ENCODE peak calls at places on chromosomes 3 and 15, in five cellular contexts. F is PC-9, I is heart left ventricle, C is hepatocyte, O is fibroblast of lung. A is an unnamed sample.

GRCh38 chr3:45907769-45908705 is 21.7 kb downstream of the CCR9 start:
- DNase-seq in I (no peak), C (peak), O (peak), F (no peak), A (no peak)

GRCh38 chr15:39951561-39951960 is 17.6 kb downstream of the EIF2AK4 start:
- DNase-seq in O (no peak), F (no peak), I (no peak), C (no peak), A (no peak)

GRCh38 chr3:158725348-158725966 is 6.8 kb downstream of the RARRES1 start:
- DNase-seq in F (peak), I (no peak), O (peak), C (peak), A (no peak)

GRCh38 chr3:41997702-41998551 is 36.0 kb upstream of the ULK4 start:
- DNase-seq in O (no peak), C (no peak), F (no peak), I (no peak), A (no peak)

GRCh38 chr15:40082195-40082868 is 26.3 kb downstream of the BMF start:
- DNase-seq in O (no peak), I (no peak), F (no peak), C (no peak), A (no peak)

GRCh38 chr3:4417449-4417848 is 49.6 kb downstream of the SUMF1 start:
- DNase-seq in I (no peak), C (no peak), F (no peak), O (peak), A (no peak)

GRCh38 chr3:86229086-86229774 is 761.7 kb downstream of the VGLL3 start:
- DNase-seq in O (no peak), C (no peak), F (no peak), I (no peak), A (no peak)

GRCh38 chr15:75456710-75457109 is 5.2 kb upstream of the SIN3A start:
- DNase-seq in F (no peak), O (peak), I (no peak), C (no peak), A (no peak)

GRCh38 chr15:77181305-77182074 is 110.6 kb upstream of the TSPAN3 start:
- DNase-seq in I (no peak), C (no peak), F (no peak), O (no peak), A (no peak)

GRCh38 chr3:99475229-99475628 is 163.2 kb upstream of the COL8A1 start:
- DNase-seq in O (no peak), I (no peak), F (no peak), C (no peak), A (no peak)

GRCh38 chr15:29437888-29438713 is 168.5 kb upstream of the NSMCE3 start:
- DNase-seq in C (no peak), O (no peak), I (no peak), F (no peak), A (peak)

GRCh38 chr3:25069970-25070369 is 358.1 kb upstream of the RARB start:
- DNase-seq in C (no peak), I (no peak), O (no peak), F (no peak), A (no peak)

GRCh38 chr3:186052096-186052495 is 56.8 kb downstream of the ETV5 start:
- DNase-seq in O (no peak), I (no peak), C (no peak), F (no peak), A (no peak)

GRCh38 chr3:186058225-186058624 is 50.7 kb downstream of the ETV5 start:
- DNase-seq in F (no peak), C (no peak), I (no peak), O (no peak), A (no peak)

GRCh38 chr3:186057594-186057993 is 51.3 kb downstream of the ETV5 start:
- DNase-seq in C (peak), F (no peak), I (no peak), O (peak), A (no peak)

GRCh38 chr3:186053954-186054353 is 54.9 kb downstream of the ETV5 start:
- DNase-seq in C (no peak), O (peak), F (no peak), I (no peak), A (no peak)

DNA sequence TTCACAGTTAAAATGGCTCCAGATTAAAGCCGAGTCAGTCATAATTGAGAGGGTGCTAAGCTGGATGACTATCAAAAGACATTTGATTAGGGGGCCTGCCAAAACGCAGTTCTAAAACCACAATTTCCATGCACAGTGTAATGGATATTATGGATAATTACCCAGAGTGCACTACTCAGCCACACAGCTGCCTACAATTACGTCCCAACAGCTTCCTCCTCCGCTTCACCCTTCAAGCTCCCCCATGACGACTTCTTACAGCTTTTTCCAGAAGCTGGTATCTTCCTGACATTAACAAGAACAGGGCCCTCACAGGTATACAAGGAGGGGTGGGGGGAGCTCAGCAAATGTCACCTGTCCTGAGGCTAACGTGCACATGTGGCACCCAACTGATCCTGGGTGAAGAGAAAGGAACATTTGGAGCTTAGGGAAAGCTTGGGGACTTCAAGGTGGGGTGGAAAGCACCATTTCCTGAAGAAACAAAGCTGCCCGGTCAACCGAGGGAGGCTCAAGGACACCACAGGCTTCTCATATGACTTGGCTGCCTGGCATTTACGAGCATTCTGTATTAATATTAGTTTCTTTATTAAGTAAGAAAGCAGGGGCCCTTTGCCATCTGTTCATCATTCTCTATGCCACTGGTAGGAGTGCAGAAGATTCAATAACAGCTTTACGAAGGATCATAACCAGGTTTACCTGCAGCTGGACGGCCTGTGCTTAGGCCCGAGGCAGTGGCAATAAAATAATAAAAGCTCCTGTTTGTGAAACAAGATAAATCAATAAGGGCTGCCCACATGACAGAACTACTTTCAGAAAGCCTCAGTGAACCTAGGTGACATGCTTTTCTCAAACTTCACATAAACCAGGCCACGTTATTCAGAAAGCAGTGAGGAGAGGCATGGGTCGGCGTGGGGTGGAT is 54.1 kb downstream of the ETV5 start:
- DNase-seq in I (no peak), O (no peak), C (no peak), F (no peak), A (no peak)
- H3K4me3 ChIP-seq in I (no peak), O (no peak), C (no peak), F (no peak), A (no peak)

DNA sequence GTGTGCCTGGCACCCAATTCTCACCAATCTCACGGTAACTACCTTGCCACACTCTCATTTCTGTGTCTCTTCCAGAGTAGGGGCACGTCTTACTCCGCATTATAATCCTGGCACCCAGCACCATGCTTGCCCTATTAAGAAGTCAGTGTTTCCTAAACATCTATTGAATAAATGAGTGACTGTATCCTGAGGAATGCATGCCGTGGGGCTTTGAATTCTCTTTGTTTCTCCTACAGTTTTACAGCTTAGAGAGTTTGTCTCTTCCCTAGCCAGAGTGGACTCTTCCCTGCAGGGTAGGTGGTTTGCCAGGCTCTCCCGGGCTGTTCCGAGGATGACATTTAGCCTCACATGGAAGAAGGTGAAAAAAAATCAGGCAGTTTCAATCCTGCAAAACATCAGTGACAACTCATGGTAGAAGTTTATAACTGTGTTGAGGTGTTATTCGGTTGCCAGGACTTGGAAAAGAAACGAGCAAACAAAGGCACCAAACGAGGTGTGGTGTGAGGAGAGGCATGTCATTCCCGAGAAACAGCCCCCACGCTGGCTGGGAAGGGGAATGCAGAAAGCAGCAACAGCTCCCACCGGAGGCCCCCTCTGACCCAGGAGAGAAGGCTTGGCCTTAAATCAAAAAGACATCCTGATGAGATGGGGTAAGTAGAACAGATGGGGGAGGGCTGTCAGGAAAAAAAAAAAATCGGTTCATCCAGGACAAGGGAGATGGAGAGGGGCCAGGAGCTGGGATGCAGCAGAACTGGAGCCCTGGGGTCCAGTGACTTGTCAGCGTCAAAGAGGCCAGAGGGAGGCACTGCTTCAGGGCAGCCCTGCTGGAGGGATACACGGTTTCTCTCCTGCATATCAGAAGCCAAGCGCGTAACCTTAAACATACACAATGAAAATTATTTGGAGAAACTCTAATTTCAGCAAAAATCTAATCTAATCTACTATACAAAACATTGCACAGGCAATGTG is 168.4 kb upstream of the ARRDC4 start:
- DNase-seq in F (no peak), C (peak), O (peak), I (no peak), A (no peak)
- TF ChIP-seq CTCF in F (no peak), C (no peak), O (no peak), I (no peak), A (no peak)

DNA sequence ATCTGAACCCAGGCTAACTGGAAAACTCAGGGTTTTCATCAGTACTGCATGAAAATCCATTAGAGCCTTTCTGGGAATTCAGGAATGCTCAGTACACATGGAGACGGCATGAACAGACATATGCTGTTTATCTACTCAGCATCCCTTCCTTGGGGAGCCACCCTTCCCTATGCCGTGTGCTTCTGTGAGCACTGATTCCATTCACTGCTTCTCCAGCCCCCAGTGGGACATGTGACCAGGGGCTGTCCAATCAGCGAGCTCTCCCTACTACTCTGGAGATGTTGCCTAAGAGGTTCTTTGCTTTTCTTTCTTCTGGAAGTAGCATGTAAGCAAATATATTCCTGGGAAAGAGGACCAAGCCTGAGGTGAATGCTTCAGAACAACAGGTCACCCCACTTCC is 5.6 kb upstream of the PCOLCE2 start:
- DNase-seq in C (no peak), I (no peak), F (no peak), O (no peak), A (no peak)
- H3K4me3 ChIP-seq in C (no peak), I (no peak), F (no peak), O (no peak), A (no peak)

GRCh38 chr3:156135921-156136655 is 15.7 kb downstream of the KCNAB1 start:
- DNase-seq in I (no peak), F (no peak), C (no peak), O (no peak), A (no peak)
- TF ChIP-seq CTCF in I (no peak), F (peak), C (no peak), O (peak), A (no peak)

GRCh38 chr3:34296779-34297178 is 498.3 kb downstream of the PDCD6IP start:
- DNase-seq in C (no peak), F (no peak), O (no peak), I (no peak), A (no peak)
- H3K4me3 ChIP-seq in C (no peak), F (no peak), O (no peak), I (no peak), A (no peak)

DNA sequence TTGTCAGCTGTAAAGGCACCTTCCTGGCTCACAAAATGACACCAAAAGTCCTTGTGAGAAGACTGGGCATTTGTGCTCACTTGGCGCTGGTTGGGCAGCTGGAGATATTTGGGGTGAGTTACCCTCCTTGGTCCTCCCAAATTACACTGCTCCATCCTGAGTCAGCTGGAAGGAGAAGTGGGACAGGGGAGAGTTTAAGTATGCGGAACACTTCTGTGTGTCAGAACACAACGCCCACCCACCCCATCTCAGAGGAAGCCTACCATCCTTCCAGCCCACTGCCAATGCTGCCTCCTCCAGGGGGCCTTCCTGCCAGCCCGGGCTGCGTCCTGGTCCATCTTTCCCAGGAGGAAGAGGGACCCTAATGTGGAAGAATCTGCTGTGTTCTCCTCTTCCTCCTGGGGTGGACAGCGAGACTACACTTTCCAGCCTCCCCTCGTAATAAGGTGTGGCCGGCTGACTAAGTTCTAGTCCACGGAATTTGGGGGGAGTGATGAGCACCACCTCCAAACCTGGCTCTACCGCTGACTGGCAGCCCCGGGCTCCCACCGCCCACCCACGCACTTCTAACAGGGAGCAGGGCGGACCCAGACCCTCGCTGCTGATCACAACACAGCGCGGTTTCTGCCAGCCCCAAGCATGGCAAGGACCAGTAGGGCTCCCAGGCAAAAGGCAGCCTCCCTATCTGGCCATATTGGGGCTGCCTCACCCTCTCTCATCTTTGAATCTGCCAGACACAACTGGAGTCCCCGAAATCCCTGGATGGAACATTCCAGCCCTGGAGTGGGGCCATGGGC is 265.0 kb downstream of the XXYLT1 start:
- DNase-seq in C (no peak), F (no peak), O (no peak), I (no peak), A (no peak)
- TF ChIP-seq CTCF in C (no peak), F (no peak), O (no peak), I (no peak), A (no peak)

DNA sequence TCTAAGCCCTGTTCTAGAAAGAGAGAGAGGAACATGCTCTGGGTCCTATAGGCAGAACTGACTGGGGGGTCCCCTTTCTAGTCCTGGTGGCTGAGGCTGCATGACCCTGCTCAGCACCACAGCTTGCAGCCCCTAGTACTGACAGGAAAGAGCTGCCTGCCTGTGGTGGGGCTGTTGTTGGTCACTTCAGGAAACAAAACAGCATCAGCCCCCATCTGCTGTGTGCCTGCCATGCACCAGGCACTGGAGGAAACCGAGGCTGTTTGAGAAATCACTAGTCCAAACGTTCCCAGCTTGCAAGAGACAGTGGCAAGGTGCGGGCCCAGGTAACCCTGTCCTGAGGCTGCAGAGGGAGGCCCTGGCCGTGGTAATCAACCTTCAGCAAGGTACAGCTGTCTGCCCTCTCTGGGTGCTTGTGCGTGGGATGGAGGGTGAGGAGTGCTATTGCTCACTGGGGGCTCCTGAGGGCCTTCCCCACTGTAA is 90.6 kb downstream of the IQSEC1 start:
- DNase-seq in O (no peak), F (no peak), I (no peak), C (no peak), A (no peak)
- H3K4me3 ChIP-seq in O (no peak), F (no peak), I (no peak), C (no peak), A (no peak)

DNA sequence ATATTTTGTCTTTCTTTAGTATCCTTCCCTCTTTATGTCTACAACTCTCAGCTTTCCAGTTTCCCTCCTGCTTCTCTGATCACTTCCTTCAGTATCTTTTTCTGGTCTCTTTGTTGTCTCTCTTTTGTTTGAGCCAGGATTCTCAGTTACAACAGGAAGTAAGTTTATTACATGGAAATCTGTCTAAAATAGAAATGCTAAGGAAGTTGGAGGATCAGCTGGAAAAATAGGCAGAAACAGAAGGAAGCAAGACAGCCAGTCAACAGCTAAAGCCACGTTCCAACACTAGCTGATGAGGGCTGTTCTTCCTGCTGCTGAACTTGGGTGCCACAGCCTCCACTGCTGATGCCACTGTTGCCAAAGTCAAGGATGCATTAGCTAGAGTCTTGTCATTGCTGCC is 27.6 kb upstream of the OR5K4 start:
- DNase-seq in F (no peak), C (no peak), O (no peak), I (no peak), A (no peak)
- TF ChIP-seq CTCF in F (no peak), C (no peak), O (no peak), I (no peak), A (no peak)

DNA sequence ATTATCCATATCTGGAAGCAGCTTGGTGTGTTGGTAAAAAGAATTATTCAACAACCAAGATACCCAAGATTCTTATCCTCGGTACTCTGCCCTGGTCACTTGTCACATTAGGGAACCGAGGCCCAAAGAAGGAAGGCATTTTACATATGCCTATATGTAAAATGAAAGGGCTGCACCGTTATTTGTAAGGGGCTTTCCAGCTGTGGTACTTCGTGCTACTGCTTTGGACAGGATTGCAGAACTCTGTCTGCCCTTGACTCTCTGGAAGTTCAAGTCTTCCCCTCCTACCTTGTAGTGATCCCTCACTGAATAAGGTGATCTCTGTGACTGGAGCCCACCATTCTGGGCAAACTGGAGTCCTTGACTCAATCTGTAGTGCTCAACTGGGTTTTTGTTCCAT is 198.9 kb upstream of the TOPAZ1 start:
- DNase-seq in C (no peak), F (no peak), I (no peak), O (no peak), A (no peak)
- H3K4me3 ChIP-seq in C (no peak), F (no peak), I (no peak), O (no peak), A (no peak)

A was measured in LNCaP clone FGC.